ENCODE peak calls at places on chromosomes 6 and 20, in eight cellular contexts. J is ovary; F is hepatocyte; U is endothelial cell of umbilical vein; Y is neuronal stem cell; I is adrenal gland; S is naive thymus-derived CD4-positive, alpha-beta T cell; A is left ventricle myocardium inferior. T is an unnamed sample. For H3K4me1, the result is how much of the 10 kb centered on the place peaks cover.

GRCh38 chr6:48061630-48062029 is 49.4 kb downstream of the PTCHD4 start:
- DNase-seq in J (no peak), A (no peak), F (no peak), I (no peak), U (no peak), S (no peak), Y (no peak), T (no peak)

GRCh38 chr6:69732640-69733039 is 64.2 kb downstream of the LMBRD1 start:
- DNase-seq in A (no peak), U (peak), S (peak), J (no peak), I (no peak), F (peak), Y (no peak), T (no peak)

GRCh38 chr6:101276066-101276465 is 117.4 kb upstream of the GRIK2 start:
- DNase-seq in I (no peak), Y (no peak), U (no peak), S (no peak), F (no peak), A (no peak), J (no peak), T (no peak)

GRCh38 chr6:44022671-44023352 is 104.4 kb downstream of the MRPL14 start:
- DNase-seq in S (no peak), I (no peak), Y (no peak), A (no peak), F (no peak), J (no peak), U (no peak), T (no peak)

GRCh38 chr20:17841751-17842191 is 126.8 kb downstream of the SNX5 start:
- DNase-seq in J (peak), F (no peak), S (no peak), Y (no peak), A (peak), U (no peak), I (no peak), T (no peak)

GRCh38 chr20:59207742-59208357 is 44.2 kb downstream of the ZNF831 start:
- DNase-seq in Y (peak), S (peak), U (peak), J (no peak), I (no peak), F (peak), A (peak), T (peak)

GRCh38 chr20:39097889-39098288 is 135.7 kb downstream of the DHX35 start:
- DNase-seq in A (no peak), J (no peak), I (no peak), F (no peak), U (no peak), Y (no peak), S (no peak), T (no peak)

GRCh38 chr6:4435981-4436445 is 300.6 kb upstream of the ECI2 start:
- DNase-seq in Y (no peak), S (no peak), U (no peak), F (no peak), J (no peak), I (no peak), A (no peak), T (no peak)

GRCh38 chr6:27791182-27791939 is 120.8 kb downstream of the OR2B2 start:
- DNase-seq in F (peak), J (peak), I (peak), S (peak), U (peak), Y (peak), A (peak), T (peak)

GRCh38 chr20:39875493-39876110 is 813.4 kb downstream of the MAFB start:
- DNase-seq in F (no peak), I (no peak), J (no peak), Y (no peak), U (no peak), A (no peak), S (no peak), T (no peak)

GRCh38 chr6:129679758-129680157 is 30.2 kb downstream of the ARHGAP18 start:
- DNase-seq in I (no peak), F (no peak), U (peak), A (no peak), J (no peak), S (no peak), Y (no peak), T (no peak)

GRCh38 chr6:129675669-129676472 is 34.1 kb downstream of the ARHGAP18 start:
- DNase-seq in I (no peak), Y (no peak), U (no peak), S (no peak), A (no peak), F (no peak), J (no peak), T (no peak)

GRCh38 chr6:129678463-129678862 is 31.5 kb downstream of the ARHGAP18 start:
- DNase-seq in S (no peak), Y (no peak), F (no peak), I (no peak), A (no peak), J (no peak), U (peak), T (no peak)

GRCh38 chr6:129679250-129679649 is 30.7 kb downstream of the ARHGAP18 start:
- DNase-seq in I (no peak), A (no peak), J (no peak), S (no peak), Y (no peak), F (no peak), U (peak), T (no peak)

DNA sequence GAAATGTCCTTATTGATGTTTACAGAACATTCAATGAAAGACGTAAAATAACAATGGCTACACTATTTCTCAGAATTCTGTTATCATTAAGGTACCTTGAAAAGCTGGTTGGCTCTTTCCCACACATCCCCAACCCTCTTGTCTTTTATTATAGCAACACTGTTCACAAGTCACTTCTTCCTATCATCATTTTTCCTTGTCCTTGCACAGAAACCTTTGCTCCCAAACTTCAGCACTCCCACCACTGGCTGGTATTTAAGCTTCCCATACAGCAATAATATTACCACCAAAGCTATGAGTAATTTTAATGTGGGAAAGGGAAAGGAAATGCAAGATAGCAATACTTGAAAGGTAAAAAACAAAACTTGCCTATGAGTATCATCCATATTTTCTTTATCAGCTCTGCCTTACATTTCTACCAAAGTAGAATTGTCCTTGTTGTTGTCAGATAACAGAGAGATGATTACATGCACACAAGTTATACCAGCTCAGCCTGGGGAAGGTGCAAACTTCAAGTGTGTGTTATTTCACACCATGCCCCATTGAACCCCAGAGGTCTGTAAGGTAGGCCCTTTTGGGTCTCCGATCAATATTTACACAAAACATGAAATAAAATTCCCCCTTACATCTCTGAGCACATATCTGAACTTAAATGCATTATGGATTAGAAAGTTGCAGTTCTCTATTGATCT is 32.2 kb downstream of the ARHGAP18 start:
- DNase-seq in U (peak), I (no peak), A (no peak), J (no peak), Y (no peak), S (no peak), F (no peak), T (no peak)
- H3K4me3 ChIP-seq in U (no peak), I (no peak), A (no peak), J (no peak), Y (no peak), S (no peak), F (no peak), T (no peak)

GRCh38 chr6:111771084-111771411 is 102.2 kb downstream of the FYN start:
- DNase-seq in U (no peak), F (no peak), I (no peak), S (no peak), Y (no peak), J (no peak), A (no peak), T (no peak)

GRCh38 chr6:111770263-111771083 is 102.8 kb downstream of the FYN start:
- DNase-seq in F (no peak), J (no peak), A (no peak), U (no peak), Y (no peak), I (no peak), S (no peak), T (no peak)

GRCh38 chr6:111773501-111774345 is 99.5 kb downstream of the FYN start:
- DNase-seq in J (no peak), S (peak), Y (no peak), A (no peak), F (no peak), I (no peak), U (no peak), T (no peak)

GRCh38 chr6:111771629-111772028 is 101.6 kb downstream of the FYN start:
- DNase-seq in J (no peak), Y (no peak), F (no peak), S (no peak), A (no peak), I (no peak), U (no peak), T (no peak)

DNA sequence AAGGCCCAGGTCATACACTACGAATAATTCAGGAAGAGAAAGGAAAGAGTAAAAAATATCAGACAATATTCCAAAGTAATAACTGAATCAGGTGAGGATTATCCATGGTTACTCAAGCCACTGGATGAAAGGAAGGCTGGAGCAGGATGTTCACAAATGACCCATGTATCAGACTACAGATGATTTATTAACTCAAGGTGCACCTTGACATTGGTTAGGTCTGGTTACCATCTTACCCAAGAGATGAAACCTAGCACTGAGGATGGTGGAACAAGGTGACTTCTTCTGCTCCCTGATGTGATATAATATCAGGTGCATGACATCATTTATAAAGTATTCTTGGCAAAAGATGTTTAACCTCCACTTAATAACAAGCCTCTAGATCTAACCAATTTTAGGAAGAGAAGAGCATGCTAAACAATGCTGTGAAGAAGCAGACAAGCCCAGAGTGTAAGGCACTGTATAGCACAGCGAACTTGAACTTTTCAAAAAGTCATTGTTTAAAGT is 100.9 kb downstream of the FYN start:
- DNase-seq in A (no peak), I (no peak), Y (no peak), S (no peak), U (no peak), F (no peak), J (no peak), T (no peak)
- H3K4me1 ChIP-seq in A (half or more), I (under half), Y (under half), S (half or more), U (under half), F (under half), J (under half), T (under half)

DNA sequence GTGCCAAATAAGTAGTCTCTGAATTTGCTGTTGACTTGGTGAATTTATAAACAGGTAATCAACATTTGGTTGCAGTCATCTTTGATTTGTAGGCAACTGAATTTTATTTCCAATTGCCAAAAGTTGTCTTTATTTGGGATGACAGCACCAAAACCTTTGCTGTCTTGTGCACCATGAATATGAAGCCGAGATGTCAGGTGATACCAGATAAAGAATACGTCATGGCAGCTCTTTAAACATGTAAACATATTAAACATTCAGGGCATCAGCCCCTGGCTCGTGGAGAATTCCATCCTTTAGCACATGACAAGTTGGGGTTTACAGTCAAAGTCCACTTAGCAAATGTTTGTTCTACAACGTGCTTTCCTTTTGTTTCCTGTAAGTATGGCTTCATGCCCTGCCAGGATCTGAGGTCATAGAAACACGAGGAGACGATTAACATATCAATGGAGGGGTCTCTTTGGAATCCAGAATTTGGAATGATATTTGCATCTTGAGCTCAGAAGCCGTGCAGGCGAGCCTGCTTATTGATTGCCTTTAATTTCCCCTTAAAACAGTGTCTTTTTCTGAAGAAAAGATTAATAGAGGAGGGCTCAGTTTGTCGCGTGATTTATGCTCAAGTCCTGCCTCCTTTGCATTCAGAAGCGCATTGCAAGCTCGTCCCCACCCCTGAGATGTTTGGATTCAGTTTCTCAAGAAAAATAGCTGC is 170.2 kb upstream of the ZNF217 start:
- DNase-seq in A (no peak), F (peak), I (no peak), U (peak), Y (no peak), J (no peak), S (no peak), T (no peak)
- H3K27ac ChIP-seq in A (no peak), F (peak), I (no peak), U (no peak), Y (no peak), J (no peak), S (no peak), T (no peak)

DNA sequence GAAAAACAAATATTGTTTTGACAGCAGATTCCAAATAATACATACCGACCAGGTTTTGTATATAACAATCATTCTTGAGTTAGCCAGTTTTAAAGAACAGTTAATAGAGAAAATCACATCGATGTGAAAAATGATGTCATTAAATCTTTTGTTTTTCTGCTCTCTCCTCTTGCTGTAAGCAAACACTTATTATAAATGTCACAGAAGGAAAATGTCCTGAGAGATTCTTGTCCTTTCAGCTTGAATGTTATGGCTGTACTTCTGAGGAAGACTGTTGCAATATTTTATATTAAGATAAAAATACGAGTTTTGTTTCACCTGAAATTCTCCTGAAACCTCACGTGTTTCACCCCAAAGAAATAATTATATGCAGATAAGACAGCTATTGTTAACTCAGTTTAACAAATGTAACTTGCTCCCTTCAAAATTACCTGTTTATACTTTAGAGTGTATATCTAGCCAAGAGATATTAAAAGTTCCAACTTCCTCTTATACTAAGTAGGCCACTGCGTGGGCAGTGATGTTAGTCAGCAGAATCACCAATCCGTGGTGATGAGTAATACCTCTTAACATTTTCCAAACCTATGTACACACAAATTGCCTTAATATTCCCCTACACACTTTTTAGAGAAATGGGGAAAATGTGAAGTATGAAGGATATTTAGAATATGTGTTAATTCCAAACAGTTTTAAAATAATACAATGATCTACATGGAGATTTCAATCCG is 1111.5 kb upstream of the CITED2 start:
- DNase-seq in Y (no peak), I (no peak), S (no peak), A (no peak), J (peak), F (peak), U (peak), T (no peak)
- H3K4me3 ChIP-seq in Y (no peak), I (no peak), S (no peak), A (no peak), J (no peak), F (no peak), U (no peak), T (no peak)

GRCh38 chr20:53937330-53937729 is 133.1 kb downstream of the BCAS1 start:
- DNase-seq in U (no peak), Y (no peak), J (no peak), I (no peak), F (no peak), A (no peak), S (no peak), T (no peak)
- H3K4me1 ChIP-seq in U (under half), Y (under half), J (under half), I (under half), F (under half), A (half or more), S (under half), T (under half)

T was measured in lung.